ENCODE peak calls at places on chromosomes 5 and 9, in four cellular contexts. O, M, W and S are unnamed samples.

GRCh38 chr9:114603183-114603582 is 7.9 kb upstream of the TMEM268 start:
- DNase-seq in O (no peak), M (no peak), W (no peak), S (no peak)

GRCh38 chr9:38276751-38277439 is 115.6 kb upstream of the ALDH1B1 start:
- DNase-seq in O (no peak), M (no peak), W (no peak), S (no peak)

GRCh38 chr5:72584466-72584865 is 77.3 kb upstream of the ZNF366 start:
- DNase-seq in O (no peak), M (no peak), W (peak; percentile 31), S (no peak)

GRCh38 chr5:140108093-140109049 is 5.5 kb upstream of the PURA start:
- DNase-seq in O (no peak), M (no peak), W (no peak), S (no peak)

GRCh38 chr5:166637295-166637694 is 1654.2 kb upstream of the WWC1 start:
- DNase-seq in O (no peak), M (no peak), W (no peak), S (no peak)

GRCh38 chr5:90475436-90475980 is 844 bp downstream of the POLR3G start:
- DNase-seq in O (no peak), M (no peak), W (no peak), S (no peak)

GRCh38 chr5:112159435-112159834 is 259.6 kb downstream of the EPB41L4A start:
- DNase-seq in O (no peak), M (no peak), W (no peak), S (no peak)

GRCh38 chr5:71600783-71601182 is 13.6 kb downstream of the MCCC2 start:
- DNase-seq in O (no peak), M (no peak), W (peak; percentile 2), S (no peak)

GRCh38 chr5:1793966-1794895 is 5.4 kb downstream of the MRPL36 start:
- DNase-seq in O (no peak), M (peak; percentile 85), W (peak; percentile 68), S (peak; percentile 59)

GRCh38 chr9:71549023-71549422 is 219.3 kb downstream of the CEMIP2 start:
- DNase-seq in O (no peak), M (no peak), W (no peak), S (no peak)

GRCh38 chr5:57805170-57805569 is 322.6 kb upstream of the ACTBL2 start:
- DNase-seq in O (no peak), M (no peak), W (peak; percentile 39), S (no peak)

GRCh38 chr5:166724284-166724683 is 1567.2 kb upstream of the WWC1 start:
- DNase-seq in O (no peak), M (no peak), W (no peak), S (no peak)

GRCh38 chr5:88715503-88715902 is 167.5 kb downstream of the MEF2C start:
- DNase-seq in O (no peak), M (no peak), W (no peak), S (no peak)

GRCh38 chr5:178121450-178122276 is 8.3 kb downstream of the N4BP3 start:
- DNase-seq in O (no peak), M (no peak), W (peak; percentile 14), S (no peak)

GRCh38 chr5:140317859-140318258 is 15.0 kb upstream of the PFDN1 start:
- DNase-seq in O (no peak), M (peak; percentile 61), W (peak; percentile 50), S (no peak)

GRCh38 chr5:143060018-143060417 is 289.8 kb downstream of the ARHGAP26 start:
- DNase-seq in O (no peak), M (no peak), W (no peak), S (no peak)

GRCh38 chr5:171137768-171138540 is 171.1 kb upstream of the TLX3 start:
- DNase-seq in O (no peak), M (peak; percentile 76), W (peak; percentile 32), S (no peak)

GRCh38 chr5:107617052-107617451 is 53.7 kb downstream of the EFNA5 start:
- DNase-seq in O (no peak), M (no peak), W (no peak), S (no peak)

GRCh38 chr9:99176527-99177013 is 45.2 kb downstream of the ALG2 start:
- DNase-seq in O (no peak), M (no peak), W (no peak), S (no peak)

GRCh38 chr9:73655831-73656230 is 504.2 kb downstream of the ANXA1 start:
- DNase-seq in O (no peak), M (no peak), W (no peak), S (no peak)

GRCh38 chr9:110640736-110641135 is 27.9 kb upstream of the MUSK start:
- DNase-seq in O (no peak), M (no peak), W (no peak), S (no peak)

GRCh38 chr5:127170918-127171600 is 97.8 kb upstream of the C5orf63 start:
- DNase-seq in O (no peak), M (no peak), W (no peak), S (no peak)

GRCh38 chr5:143685416-143685815 is 126.5 kb upstream of the HMHB1 start:
- DNase-seq in O (no peak), M (peak; percentile 29), W (peak; percentile 56), S (no peak)

GRCh38 chr9:91247278-91247677 is 114.4 kb downstream of the AUH start:
- DNase-seq in O (no peak), M (no peak), W (no peak), S (no peak)

GRCh38 chr9:91245432-91246313 is 116.0 kb downstream of the AUH start:
- DNase-seq in O (no peak), M (peak; percentile 62), W (peak; percentile 62), S (no peak)

GRCh38 chr9:91243029-91243428 is 118.7 kb downstream of the AUH start:
- DNase-seq in O (no peak), M (no peak), W (no peak), S (no peak)

GRCh38 chr9:91248707-91249106 is 113.0 kb downstream of the AUH start:
- DNase-seq in O (no peak), M (no peak), W (no peak), S (no peak)

DNA sequence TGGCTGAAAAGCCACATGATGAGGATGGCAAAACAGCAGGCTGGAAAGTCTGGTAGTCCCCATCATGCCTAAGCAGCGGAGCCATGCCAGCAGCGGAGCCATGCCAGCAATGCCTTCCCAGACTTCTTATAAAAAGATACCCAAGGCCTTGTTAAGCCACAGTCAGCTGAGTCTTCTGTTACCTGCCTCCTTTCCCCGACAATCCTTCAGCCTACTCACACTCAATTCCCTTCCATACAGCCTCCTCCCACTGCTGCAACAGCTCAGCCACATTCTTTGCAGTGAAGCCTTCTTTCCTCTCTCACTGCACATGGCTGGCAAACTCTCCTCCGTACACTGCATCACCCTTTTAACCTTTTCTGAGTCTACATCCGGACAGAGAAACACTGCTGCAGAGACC is 114.9 kb downstream of the AUH start:
- DNase-seq in O (no peak), M (no peak), W (peak; percentile 20), S (no peak)
- TF ChIP-seq CTCF in O (no peak), M (no peak), W (no peak), S (no peak)

GRCh38 chr5:150489358-150490295 is 18.3 kb upstream of the NDST1 start:
- DNase-seq in O (no peak), M (no peak), W (no peak), S (no peak)

GRCh38 chr5:150492621-150493020 is 15.3 kb upstream of the NDST1 start:
- DNase-seq in O (no peak), M (no peak), W (peak; percentile 55), S (no peak)

GRCh38 chr5:150491876-150492275 is 16.1 kb upstream of the NDST1 start:
- DNase-seq in O (no peak), M (no peak), W (no peak), S (no peak)

GRCh38 chr5:150490296-150490669 is 17.6 kb upstream of the NDST1 start:
- DNase-seq in O (no peak), M (no peak), W (no peak), S (no peak)

DNA sequence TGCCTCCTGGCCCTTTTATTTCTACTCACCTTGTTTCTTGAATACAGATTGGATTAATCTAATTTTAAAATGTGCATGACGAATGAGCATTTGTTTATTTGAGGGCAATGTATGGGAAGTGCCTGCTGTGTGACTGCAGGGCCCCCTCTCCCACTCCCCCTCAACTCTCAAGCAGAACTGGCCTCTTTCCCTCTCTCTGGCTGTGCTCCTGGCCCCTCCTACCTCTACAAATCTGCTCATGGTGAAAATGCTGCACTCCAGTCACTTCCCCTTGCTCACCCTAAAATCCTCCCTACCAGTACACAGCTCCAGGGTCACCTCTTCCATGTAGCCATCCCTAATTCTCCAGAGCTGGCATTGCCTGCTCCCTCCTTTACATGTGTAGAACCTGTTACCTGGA is 17.2 kb upstream of the NDST1 start:
- DNase-seq in O (no peak), M (no peak), W (no peak), S (no peak)
- H3K4me3 ChIP-seq in O (no peak overlapping the region), M (no peak overlapping the region), W (no peak overlapping the region), S (no peak overlapping the region)

GRCh38 chr9:130432362-130432761 is 12.4 kb upstream of the ASS1 start:
- DNase-seq in O (no peak), M (no peak), W (no peak), S (no peak)
- TF ChIP-seq CTCF in O (no peak), M (no peak), W (no peak), S (peak; percentile 33)

GRCh38 chr9:88725300-88726024 is 190.5 kb downstream of the NXNL2 start:
- DNase-seq in O (no peak), M (no peak), W (no peak), S (no peak)
- H3K4me3 ChIP-seq in O (no peak overlapping the region), M (no peak overlapping the region), W (no peak overlapping the region), S (no peak overlapping the region)